ENCODE peak calls at places on chromosomes 5 and 9, in five cellular contexts. R, M, L, S and F are unnamed samples. For H3K9me2 and H3K4me1, the result is how much of the 10 kb centered on the place peaks cover.

GRCh38 chr5:6195711-6196358 is 182.5 kb downstream of the MED10 start:
- DNase-seq in R (no peak), M (no peak), L (no peak), S (peak), F (no peak)

GRCh38 chr9:105651806-105652205 is 10.5 kb upstream of the TAL2 start:
- DNase-seq in R (no peak), M (no peak), L (no peak), S (no peak), F (no peak)

GRCh38 chr5:82386576-82386975 is 108.4 kb upstream of the RPS23 start:
- DNase-seq in R (no peak), M (no peak), L (no peak), S (no peak), F (no peak)

GRCh38 chr9:87667164-87667738 is 58.7 kb upstream of the CTSL start:
- DNase-seq in R (peak), M (peak), L (peak), S (no peak), F (peak)

GRCh38 chr5:171823269-171823668 is 37.7 kb downstream of the SMIM23 start:
- DNase-seq in R (no peak), M (no peak), L (no peak), S (no peak), F (peak)

GRCh38 chr5:180866985-180867384 is 5.9 kb upstream of the ZFP62 start:
- DNase-seq in R (no peak), M (no peak), L (no peak), S (no peak), F (no peak)

GRCh38 chr9:132591244-132591643 is 8.8 kb downstream of the BARHL1 start:
- DNase-seq in R (no peak), M (no peak), L (no peak), S (no peak), F (no peak)

GRCh38 chr5:37045703-37046102 is 169.1 kb downstream of the NIPBL start:
- DNase-seq in R (no peak), M (no peak), L (no peak), S (no peak), F (no peak)

GRCh38 chr9:89593776-89594427 is 10.9 kb upstream of the GADD45G start:
- DNase-seq in R (peak), M (no peak), L (peak), S (peak), F (peak)

GRCh38 chr9:419571-420156 is 205.0 kb downstream of the DOCK8 start:
- DNase-seq in R (no peak), M (no peak), L (peak), S (peak), F (peak)

GRCh38 chr5:172364773-172365172 is 81.2 kb upstream of the UBTD2 start:
- DNase-seq in R (peak), M (no peak), L (peak), S (no peak), F (no peak)

GRCh38 chr5:42944989-42945388 is 95.1 kb downstream of the ANXA2R start:
- DNase-seq in R (no peak), M (peak), L (peak), S (peak), F (peak)

GRCh38 chr5:141269195-141269594 is 24.0 kb downstream of the PCDHB15 start:
- DNase-seq in R (no peak), M (no peak), L (no peak), S (no peak), F (no peak)

GRCh38 chr5:142826093-142826492 is 55.9 kb downstream of the ARHGAP26 start:
- DNase-seq in R (no peak), M (no peak), L (no peak), S (peak), F (no peak)

GRCh38 chr9:120436937-120437592 is 142.9 kb downstream of the CDK5RAP2 start:
- DNase-seq in R (no peak), M (no peak), L (no peak), S (no peak), F (no peak)

GRCh38 chr5:60652206-60652605 is 47.8 kb downstream of the DEPDC1B start:
- DNase-seq in R (no peak), M (no peak), L (peak), S (peak), F (no peak)

GRCh38 chr5:67875637-67876036 is 339.9 kb upstream of the PIK3R1 start:
- DNase-seq in R (no peak), M (no peak), L (no peak), S (no peak), F (no peak)

GRCh38 chr9:73143606-73144328 is 7.9 kb upstream of the ANXA1 start:
- DNase-seq in R (no peak), M (peak), L (peak), S (peak), F (peak)

GRCh38 chr5:98414938-98415337 is 358.5 kb upstream of the RGMB start:
- DNase-seq in R (no peak), M (no peak), L (peak), S (peak), F (no peak)

GRCh38 chr5:149853019-149853648 is 91.5 kb downstream of the PDE6A start:
- DNase-seq in R (peak), M (peak), L (peak), S (peak), F (peak)

GRCh38 chr9:116546711-116547581 is 140.2 kb upstream of the TRIM32 start:
- DNase-seq in R (no peak), M (no peak), L (peak), S (no peak), F (peak)

GRCh38 chr9:108182270-108182669 is 673.5 kb downstream of the ACTL7B start:
- DNase-seq in R (no peak), M (no peak), L (no peak), S (no peak), F (no peak)

GRCh38 chr5:30749971-30750370 is 443.5 kb upstream of the CDH6 start:
- DNase-seq in R (no peak), M (no peak), L (peak), S (peak), F (no peak)

GRCh38 chr9:93667627-93668026 is 91.2 kb downstream of the PHF2 start:
- DNase-seq in R (no peak), M (no peak), L (no peak), S (no peak), F (no peak)

GRCh38 chr5:59479084-59479483 is 414.4 kb downstream of the PDE4D start:
- DNase-seq in R (no peak), M (no peak), L (no peak), S (no peak), F (no peak)

GRCh38 chr9:82893549-82893948 is 169.4 kb downstream of the RASEF start:
- DNase-seq in R (no peak), M (no peak), L (no peak), S (no peak), F (no peak)
- H3K9me2 ChIP-seq in R (under half), M (under half), L (under half), S (under half), F (under half)

GRCh38 chr9:33750307-33750838 is 45.0 kb upstream of the PRSS3 start:
- DNase-seq in R (no peak), M (no peak), L (peak), S (peak), F (no peak)
- TF ChIP-seq EZH2 in R (no peak), M (no peak), L (no peak), S (no peak), F (no peak)

DNA sequence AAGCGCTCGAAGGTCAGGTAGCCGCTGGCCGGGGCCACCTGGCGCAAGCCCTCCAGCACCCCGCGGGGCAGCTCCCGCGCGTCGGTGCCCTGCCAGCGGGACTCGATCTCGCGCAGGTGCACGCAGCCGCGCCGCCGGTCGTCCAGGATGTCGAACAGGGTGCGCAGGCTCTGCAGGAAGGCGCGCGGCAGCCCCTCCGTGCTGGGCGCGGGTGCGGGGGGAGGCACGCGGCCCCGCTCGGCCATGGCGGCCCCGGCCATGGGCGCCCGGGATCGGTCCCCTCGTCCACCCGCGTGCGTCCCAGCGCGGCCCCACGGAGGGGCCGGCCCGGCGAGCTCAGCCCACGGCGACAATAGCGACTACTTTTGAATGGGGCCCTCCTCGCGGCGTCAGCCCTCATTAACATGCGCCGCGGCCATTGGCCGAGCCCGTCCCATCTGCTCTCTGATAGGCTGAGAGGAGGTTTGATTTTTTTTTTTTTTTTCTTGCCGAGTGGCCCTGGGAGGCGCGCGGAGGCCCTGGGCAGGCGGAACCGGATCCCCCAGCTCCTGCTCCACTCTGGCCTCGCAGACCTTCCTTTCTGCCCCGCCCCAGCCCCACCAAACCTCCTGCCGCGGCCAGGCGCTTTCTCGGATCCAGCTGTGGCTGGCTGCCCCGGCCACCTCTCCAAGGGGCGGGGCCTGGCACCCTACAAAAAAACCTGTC is at the start of gene SAPCD2:
- DNase-seq in R (peak), M (peak), L (peak), S (peak), F (peak)
- H3K4me1 ChIP-seq in R (under half), M (under half), L (under half), S (under half), F (under half)

DNA sequence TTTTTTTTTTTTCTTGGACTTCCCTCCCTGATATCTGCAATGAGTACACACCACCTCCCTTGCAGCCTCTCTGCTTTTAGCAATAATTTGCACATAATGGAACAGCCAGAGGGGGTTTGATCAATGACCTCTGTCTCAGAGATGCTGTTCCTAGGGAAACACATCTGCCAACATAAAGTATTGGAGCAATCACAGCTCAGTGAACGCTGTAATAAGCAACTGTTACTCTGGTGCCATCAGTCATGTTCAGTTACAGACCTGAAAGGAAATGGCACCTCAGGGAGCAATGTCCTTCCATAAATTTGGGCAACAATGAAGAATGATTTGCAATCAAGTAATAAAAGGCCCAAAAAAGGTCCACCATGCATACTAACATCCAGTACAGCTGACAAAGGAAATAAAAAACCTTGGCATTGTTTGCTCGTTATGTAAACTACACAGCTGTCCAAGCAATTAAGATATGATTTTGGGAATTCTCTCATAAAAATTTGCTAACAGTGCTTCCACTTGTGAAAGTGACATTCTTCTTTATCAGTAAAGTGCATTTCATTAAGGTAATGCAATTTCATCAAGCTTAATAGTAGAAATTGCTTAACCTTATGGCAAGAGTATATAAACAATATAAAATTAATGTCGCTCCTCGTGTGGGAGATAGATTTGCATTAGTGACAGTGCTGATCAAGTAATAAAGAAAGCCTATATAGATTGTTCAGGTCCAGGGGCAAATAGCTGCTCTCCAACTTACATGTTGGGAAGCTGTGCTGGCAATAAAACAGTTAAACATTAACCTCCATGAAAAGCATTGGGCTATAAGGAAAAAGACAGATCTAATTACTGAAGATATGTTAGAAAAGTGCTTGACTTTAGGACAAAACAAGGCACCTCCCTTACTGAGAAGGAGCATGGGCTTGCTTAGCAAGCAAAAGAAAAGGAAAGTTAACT is 167.7 kb downstream of the RASEF start:
- DNase-seq in R (no peak), M (no peak), L (no peak), S (no peak), F (peak)
- H3K9me2 ChIP-seq in R (under half), M (under half), L (under half), S (under half), F (under half)

DNA sequence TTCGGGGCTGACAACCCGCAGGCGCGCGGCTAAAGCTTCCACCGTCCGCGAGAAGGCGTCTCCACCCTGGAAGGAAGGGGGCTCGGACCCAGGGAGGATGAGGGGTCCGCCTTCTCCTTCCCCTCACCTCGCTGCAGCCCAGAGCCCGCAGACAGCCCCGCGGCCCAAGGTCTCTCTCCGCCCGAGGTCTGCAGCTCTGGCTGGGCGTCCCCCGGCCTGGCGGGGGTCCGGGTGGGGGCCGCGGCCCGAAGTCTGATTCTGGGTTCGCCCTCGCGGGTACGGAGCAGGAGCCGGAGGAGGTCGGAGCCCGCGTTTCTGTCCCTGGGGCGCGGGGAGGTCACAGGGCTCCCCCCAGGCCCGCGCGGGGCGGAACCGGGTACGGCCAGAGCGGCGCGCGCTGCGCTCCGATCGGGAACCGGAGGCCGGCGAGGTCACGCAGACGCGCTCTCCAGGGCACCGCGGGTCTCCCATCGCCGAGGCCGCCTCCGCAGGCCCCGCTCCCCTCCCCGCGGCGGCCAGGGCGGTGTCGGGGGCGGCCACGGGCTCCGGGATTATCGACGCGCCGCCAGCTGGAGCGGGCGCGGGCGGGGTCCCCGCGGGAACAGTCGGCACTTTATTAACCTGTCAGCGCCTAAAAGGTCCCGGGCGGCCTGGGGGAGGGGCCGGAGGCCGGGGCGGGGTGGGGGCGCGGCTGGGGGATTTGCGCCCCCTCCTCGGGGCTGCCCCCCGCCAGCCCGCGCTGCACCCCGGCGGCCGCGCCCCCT is 11.6 kb downstream of the LHX3 start:
- DNase-seq in R (no peak), M (no peak), L (no peak), S (no peak), F (no peak)
- TF ChIP-seq EZH2 in R (no peak), M (no peak), L (no peak), S (no peak), F (peak)

GRCh38 chr9:128684325-128685021 is 4.5 kb upstream of the SET start:
- DNase-seq in R (peak), M (peak), L (peak), S (peak), F (peak)
- H3K4me1 ChIP-seq in R (under half), M (under half), L (under half), S (under half), F (under half)

GRCh38 chr9:136657975-136658848 is 4.5 kb upstream of the EGFL7 start:
- DNase-seq in R (no peak), M (no peak), L (no peak), S (no peak), F (no peak)
- H3K9me2 ChIP-seq in R (under half), M (under half), L (under half), S (under half), F (under half)

GRCh38 chr9:111970827-111971226 is 74.2 kb downstream of the UGCG start:
- DNase-seq in R (no peak), M (no peak), L (no peak), S (no peak), F (no peak)
- TF ChIP-seq EZH2 in R (no peak), M (no peak), L (no peak), S (no peak), F (no peak)